ENCODE peak calls at places on chromosomes 16 and 17, in four cellular contexts. One of them, this sample, is unnamed.

GRCh38 chr16:4115209-4115940 is 867 bp downstream of the ADCY9 start:
- DNase-seq in natural killer cell: peak; percentile 46
- DNase-seq in endothelial cell: peak; percentile 58
- DNase-seq in left ventricle myocardium inferior: peak; percentile 67
- DNase-seq in this sample: no peak

GRCh38 chr17:17740627-17741237 is 59.5 kb downstream of the RAI1 start:
- DNase-seq in natural killer cell: no peak
- DNase-seq in left ventricle myocardium inferior: no peak
- DNase-seq in endothelial cell: no peak
- DNase-seq in this sample: no peak

GRCh38 chr16:51545951-51546350 is 394.9 kb upstream of the SALL1 start:
- DNase-seq in left ventricle myocardium inferior: no peak
- DNase-seq in endothelial cell: no peak
- DNase-seq in natural killer cell: no peak
- DNase-seq in this sample: no peak

GRCh38 chr16:3087836-3088235 is 11.3 kb downstream of the ZSCAN10 start:
- DNase-seq in natural killer cell: no peak
- DNase-seq in endothelial cell: peak; percentile 35
- DNase-seq in left ventricle myocardium inferior: no peak
- DNase-seq in this sample: no peak

GRCh38 chr16:64094992-64095579 is 1026.8 kb downstream of the CDH11 start:
- DNase-seq in natural killer cell: no peak
- DNase-seq in left ventricle myocardium inferior: no peak
- DNase-seq in endothelial cell: no peak
- DNase-seq in this sample: no peak

GRCh38 chr17:15341385-15341849 is at the start of gene TEKT3:
- DNase-seq in left ventricle myocardium inferior: peak; percentile 90
- DNase-seq in natural killer cell: no peak
- DNase-seq in endothelial cell: peak; percentile 89
- DNase-seq in this sample: peak; percentile 95

GRCh38 chr17:49779730-49780220 is 8.7 kb upstream of the KAT7 start:
- DNase-seq in endothelial cell: peak; percentile 25
- DNase-seq in natural killer cell: no peak
- DNase-seq in left ventricle myocardium inferior: no peak
- DNase-seq in this sample: no peak

GRCh38 chr16:84281077-84281476 is 13.6 kb upstream of the WFDC1 start:
- DNase-seq in endothelial cell: no peak
- DNase-seq in natural killer cell: no peak
- DNase-seq in left ventricle myocardium inferior: no peak
- DNase-seq in this sample: no peak

GRCh38 chr17:68783861-68784260 is 171.3 kb downstream of the ABCA8 start:
- DNase-seq in natural killer cell: no peak
- DNase-seq in left ventricle myocardium inferior: no peak
- DNase-seq in endothelial cell: no peak
- DNase-seq in this sample: no peak

GRCh38 chr17:31926100-31926729 is 10.6 kb upstream of the SUZ12 start:
- DNase-seq in natural killer cell: no peak
- DNase-seq in left ventricle myocardium inferior: no peak
- DNase-seq in endothelial cell: no peak
- DNase-seq in this sample: no peak

GRCh38 chr17:77734371-77735050 is 224.0 kb upstream of the TNRC6C start:
- DNase-seq in natural killer cell: peak; percentile 10
- DNase-seq in endothelial cell: no peak
- DNase-seq in left ventricle myocardium inferior: peak; percentile 93
- DNase-seq in this sample: no peak

GRCh38 chr17:77645441-77646430 is 312.8 kb upstream of the TNRC6C start:
- DNase-seq in natural killer cell: no peak
- DNase-seq in left ventricle myocardium inferior: no peak
- DNase-seq in endothelial cell: peak; percentile 28
- DNase-seq in this sample: peak; percentile 47

GRCh38 chr17:59383893-59384292 is 52.4 kb downstream of the YPEL2 start:
- DNase-seq in endothelial cell: no peak
- DNase-seq in left ventricle myocardium inferior: no peak
- DNase-seq in natural killer cell: no peak
- DNase-seq in this sample: no peak

GRCh38 chr16:2675714-2676113 is 6.6 kb upstream of the KCTD5 start:
- DNase-seq in endothelial cell: no peak
- DNase-seq in left ventricle myocardium inferior: no peak
- DNase-seq in natural killer cell: no peak
- DNase-seq in this sample: no peak